ENCODE peak calls at places on chromosomes 7 and 10, in five cellular contexts. B is PC-3, P is neural progenitor cell, M is HCT116, U is MM.1S. Q is an unnamed sample.

GRCh38 chr7:13920053-13920697 is 69.3 kb downstream of the ETV1 start:
- DNase-seq in B (peak), P (peak), M (peak), U (no peak), Q (peak)

GRCh38 chr10:29946953-29947700 is 112.3 kb downstream of the JCAD start:
- DNase-seq in B (peak), P (peak), M (no peak), U (no peak), Q (peak)

GRCh38 chr10:3124412-3125175 is 48.0 kb downstream of the PITRM1 start:
- DNase-seq in B (no peak), P (no peak), M (no peak), U (no peak), Q (no peak)

GRCh38 chr7:157799076-157799685 is 462.4 kb downstream of the DNAJB6 start:
- DNase-seq in B (no peak), P (no peak), M (no peak), U (no peak), Q (no peak)

GRCh38 chr10:105743343-105744056 is 1102.4 kb downstream of the SORCS3 start:
- DNase-seq in B (no peak), P (no peak), M (no peak), U (no peak), Q (no peak)

GRCh38 chr10:88027570-88027969 is 164.1 kb downstream of the PTEN start:
- DNase-seq in B (no peak), P (no peak), M (no peak), U (no peak), Q (no peak)

GRCh38 chr7:138460176-138460648 is at the start of gene TRIM24:
- DNase-seq in B (no peak), P (no peak), M (no peak), U (no peak), Q (no peak)

GRCh38 chr10:6990891-6991290 is 410.8 kb upstream of the PRKCQ start:
- DNase-seq in B (no peak), P (no peak), M (no peak), U (no peak), Q (no peak)

GRCh38 chr7:130095812-130096211 is 25.5 kb downstream of the KLHDC10 start:
- DNase-seq in B (no peak), P (no peak), M (no peak), U (no peak), Q (peak)

GRCh38 chr10:31064334-31064733 is 32.7 kb upstream of the ZNF438 start:
- DNase-seq in B (no peak), P (no peak), M (no peak), U (no peak), Q (peak)

GRCh38 chr10:109961181-109962001 is 38.1 kb upstream of the XPNPEP1 start:
- DNase-seq in B (peak), P (no peak), M (no peak), U (no peak), Q (peak)

GRCh38 chr7:101299511-101300464 is 21.8 kb downstream of the IFT22 start:
- DNase-seq in B (no peak), P (peak), M (no peak), U (no peak), Q (no peak)

GRCh38 chr7:101300465-101301376 is 20.9 kb downstream of the IFT22 start:
- DNase-seq in B (no peak), P (no peak), M (no peak), U (no peak), Q (no peak)

GRCh38 chr7:101306307-101306706 is 15.3 kb downstream of the IFT22 start:
- DNase-seq in B (no peak), P (no peak), M (no peak), U (no peak), Q (no peak)

GRCh38 chr7:101302641-101303101 is 18.9 kb downstream of the IFT22 start:
- DNase-seq in B (no peak), P (peak), M (no peak), U (no peak), Q (no peak)

DNA sequence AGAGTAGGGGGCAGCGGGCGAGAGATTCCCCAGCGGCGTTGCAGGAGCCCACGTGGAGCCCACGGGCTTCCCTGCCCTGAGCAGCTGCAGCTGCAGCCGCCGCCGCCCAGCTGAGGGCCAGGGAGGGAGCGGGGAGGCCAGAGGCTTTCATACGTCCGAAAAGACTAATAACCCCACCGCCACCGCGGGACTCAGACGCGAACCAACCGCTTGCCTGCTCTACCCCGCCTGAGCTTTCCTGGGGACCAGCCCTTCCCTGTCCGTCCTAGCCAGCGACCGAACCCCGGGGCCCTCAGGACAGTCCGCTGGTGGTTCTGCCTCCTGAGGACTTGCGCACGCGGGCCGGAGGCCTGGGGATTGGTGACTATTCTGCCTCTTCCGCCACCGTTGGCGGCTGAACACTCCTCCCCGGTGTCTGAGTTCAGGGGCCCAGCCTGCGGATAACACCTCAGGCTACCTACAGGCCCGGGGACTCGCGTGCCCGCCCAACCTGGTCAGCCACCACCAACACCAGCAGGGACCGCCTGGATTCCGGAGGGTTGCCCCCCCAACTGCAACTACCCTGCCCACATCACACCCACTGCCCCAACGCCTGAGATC is 18.4 kb downstream of the IFT22 start:
- DNase-seq in B (no peak), P (peak), M (no peak), U (no peak), Q (peak)
- TF ChIP-seq EZH2 in B (no peak), P (no peak), M (no peak), U (no peak), Q (no peak)

GRCh38 chr7:151835636-151836035 is 41.3 kb downstream of the PRKAG2 start:
- DNase-seq in B (no peak), P (no peak), M (no peak), U (no peak), Q (no peak)

GRCh38 chr7:151836927-151837205 is 40.0 kb downstream of the PRKAG2 start:
- DNase-seq in B (no peak), P (no peak), M (no peak), U (no peak), Q (no peak)

GRCh38 chr7:151837285-151838042 is 39.5 kb downstream of the PRKAG2 start:
- DNase-seq in B (no peak), P (peak), M (no peak), U (no peak), Q (no peak)

GRCh38 chr7:151838072-151838471 is 38.8 kb downstream of the PRKAG2 start:
- DNase-seq in B (no peak), P (no peak), M (no peak), U (no peak), Q (no peak)

DNA sequence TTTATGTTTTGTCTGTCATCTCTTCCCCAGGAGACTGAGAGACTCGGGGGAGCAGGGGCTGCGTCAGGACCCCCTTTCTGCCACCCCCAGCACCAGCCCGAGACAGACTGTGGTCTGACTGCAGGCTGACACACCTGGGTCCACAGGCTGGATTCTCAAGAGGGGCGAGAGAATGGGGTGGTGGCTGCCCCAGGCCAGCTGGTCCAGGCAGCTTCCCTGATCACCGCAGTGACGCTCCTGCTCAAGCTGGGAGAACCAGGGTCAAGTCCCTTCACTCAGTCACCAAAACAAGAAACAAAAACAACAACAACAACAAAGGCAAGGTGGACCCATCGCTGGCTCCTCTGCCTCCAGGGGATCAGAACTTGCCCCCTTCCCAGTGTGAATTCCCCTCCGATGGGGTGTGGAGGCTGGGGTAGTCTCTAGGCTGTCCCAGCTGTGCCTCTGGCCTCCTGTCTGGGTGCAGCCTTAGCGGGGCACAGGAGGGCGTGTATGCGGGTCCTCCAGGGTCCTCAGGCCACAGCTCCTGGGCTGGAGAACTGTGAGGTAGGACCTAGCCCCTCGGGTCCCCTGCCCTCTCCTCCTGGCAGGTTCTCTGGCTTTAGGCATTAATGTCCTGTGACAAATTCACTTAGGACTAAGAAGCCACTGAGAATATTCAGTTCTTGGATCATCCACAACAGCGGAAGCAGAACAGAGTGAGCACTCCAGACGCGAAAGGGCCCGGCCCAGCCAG is 40.6 kb downstream of the PRKAG2 start:
- DNase-seq in B (no peak), P (no peak), M (no peak), U (no peak), Q (no peak)
- TF ChIP-seq EZH2phosphoT487 in B (no peak), P (no peak), M (no peak), U (no peak), Q (no peak)

GRCh38 chr10:103693812-103694205 is 161.6 kb downstream of the SH3PXD2A start:
- DNase-seq in B (no peak), P (no peak), M (no peak), U (no peak), Q (no peak)
- H3K9ac ChIP-seq in B (no peak), P (no peak), M (no peak), U (no peak), Q (no peak)

DNA sequence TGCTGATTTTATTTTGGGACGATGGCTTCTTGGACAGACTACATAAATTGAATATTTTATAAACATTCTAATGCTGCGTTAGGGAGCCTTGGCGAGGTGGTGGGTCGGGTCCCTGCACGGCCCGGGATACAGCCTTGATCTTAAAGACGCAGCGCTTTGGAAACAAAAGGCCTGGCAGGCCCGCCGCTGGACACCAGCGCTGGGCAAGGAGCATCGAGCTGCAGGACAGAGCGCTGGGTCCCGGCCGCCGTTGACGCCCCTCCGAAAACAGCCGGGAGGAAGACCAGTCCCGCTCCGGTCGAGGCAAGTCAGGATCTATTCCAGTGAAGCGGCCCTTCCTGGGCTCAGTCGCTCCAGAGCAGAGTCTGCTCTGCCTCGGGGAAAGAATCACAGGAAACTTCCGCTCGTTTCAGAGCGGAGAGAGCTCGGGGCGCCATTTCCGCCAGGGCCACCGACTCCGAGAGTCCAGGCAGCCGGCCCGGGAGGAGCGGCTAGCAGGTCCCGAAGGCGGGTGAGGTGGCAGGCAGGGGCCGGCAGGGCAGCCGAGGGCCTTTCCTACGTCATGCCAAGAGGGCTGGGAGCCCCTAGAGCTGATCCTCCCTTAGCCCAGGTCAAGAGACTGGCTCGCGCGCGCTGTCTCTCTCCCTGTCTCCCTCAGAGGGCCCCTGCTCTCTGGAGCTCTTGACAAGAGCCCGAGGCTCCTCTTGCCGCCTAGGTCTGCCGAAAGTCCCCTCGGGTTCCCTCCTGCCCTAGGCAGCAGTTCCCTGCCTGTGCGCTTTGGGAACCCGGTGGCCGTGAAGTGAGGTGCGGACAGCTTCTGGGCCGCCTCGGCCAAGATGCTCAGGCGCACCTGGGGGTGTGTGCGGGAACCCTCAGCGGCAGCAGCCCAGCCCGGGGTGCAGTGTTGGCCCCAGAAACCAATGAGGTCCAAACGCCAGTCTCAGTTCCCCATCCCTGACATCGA is 1.4 kb upstream of the DRGX start:
- DNase-seq in B (no peak), P (peak), M (no peak), U (no peak), Q (no peak)
- TF ChIP-seq EZH2 in B (no peak), P (peak), M (no peak), U (no peak), Q (no peak)